ENCODE peak calls at places on chromosome 13, in nine cellular contexts. E, F, K, Z, I, C, J, S and G are unnamed samples.

GRCh38 chr13:52371736-52372247 is 34.2 kb downstream of the THSD1 start:
- DNase-seq in E (peak), F (no peak), K (no peak), Z (no peak), I (peak), C (no peak), J (no peak), S (no peak), G (no peak)

GRCh38 chr13:50162001-50162400 is 146.8 kb downstream of the KCNRG start:
- DNase-seq in E (peak), F (no peak), K (no peak), Z (no peak), I (no peak), C (no peak), J (no peak), S (no peak), G (no peak)

GRCh38 chr13:79311456-79311855 is 94.6 kb downstream of the RBM26 start:
- DNase-seq in E (peak), F (no peak), K (no peak), Z (no peak), I (no peak), C (no peak), J (no peak), S (no peak), G (no peak)

GRCh38 chr13:80168089-80168850 is 172.7 kb downstream of the SPRY2 start:
- DNase-seq in E (peak), F (no peak), K (no peak), Z (no peak), I (no peak), C (no peak), J (no peak), S (no peak), G (no peak)

GRCh38 chr13:96075953-96076543 is 13.9 kb upstream of the HS6ST3 start:
- DNase-seq in E (peak), F (no peak), K (no peak), Z (no peak), I (peak), C (no peak), J (no peak), S (no peak), G (no peak)

GRCh38 chr13:41306271-41307150 is 4.6 kb upstream of the NAA16 start:
- DNase-seq in E (peak), F (no peak), K (no peak), Z (no peak), I (peak), C (no peak), J (no peak), S (no peak), G (no peak)

GRCh38 chr13:32031025-32031814 is at the start of gene FRY:
- DNase-seq in E (peak), F (peak), K (peak), Z (peak), I (peak), C (peak), J (peak), S (peak), G (peak)

GRCh38 chr13:94198666-94199065 is 280.8 kb downstream of the DCT start:
- DNase-seq in E (no peak), F (no peak), K (peak), Z (no peak), I (peak), C (no peak), J (no peak), S (no peak), G (no peak)

GRCh38 chr13:51278426-51279130 is 56.4 kb downstream of the FAM124A start:
- DNase-seq in E (no peak), F (no peak), K (no peak), Z (no peak), I (no peak), C (no peak), J (no peak), S (no peak), G (no peak)